ENCODE peak calls at places on chromosomes 16 and 17, in five cellular contexts. A, X, P, C and M are unnamed samples.

GRCh38 chr16:57999366-57999970 is 1.0 kb downstream of the ZNF319 start:
- DNase-seq in A (no peak), X (no peak), P (no peak), C (no peak), M (no peak)

GRCh38 chr17:80596760-80597608 is 52.3 kb downstream of the RPTOR start:
- DNase-seq in A (no peak), X (no peak), P (no peak), C (no peak), M (no peak)

GRCh38 chr16:85585762-85586161 is 27.4 kb upstream of the GSE1 start:
- DNase-seq in A (no peak), X (no peak), P (no peak), C (no peak), M (no peak)

GRCh38 chr16:28063047-28063521 is 430 bp downstream of the GSG1L start:
- DNase-seq in A (no peak), X (no peak), P (no peak), C (no peak), M (no peak)

GRCh38 chr16:78198299-78198698 is 98.8 kb downstream of the WWOX start:
- DNase-seq in A (no peak), X (no peak), P (no peak), C (no peak), M (no peak)

GRCh38 chr16:89704281-89704680 is 2.8 kb upstream of the SPATA2L start:
- DNase-seq in A (no peak), X (no peak), P (no peak), C (no peak), M (no peak)

GRCh38 chr16:9666834-9667480 is 515.3 kb downstream of the GRIN2A start:
- DNase-seq in A (no peak), X (no peak), P (no peak), C (no peak), M (no peak)

GRCh38 chr16:85479972-85480726 is 133.0 kb upstream of the GSE1 start:
- DNase-seq in A (no peak), X (no peak), P (no peak), C (no peak), M (no peak)

GRCh38 chr17:74571894-74572293 is 4.6 kb upstream of the CD300H start:
- DNase-seq in A (no peak), X (no peak), P (no peak), C (no peak), M (no peak)
- TF ChIP-seq SIN3A in A (no peak), X (no peak), P (no peak), C (no peak), M (no peak)

DNA sequence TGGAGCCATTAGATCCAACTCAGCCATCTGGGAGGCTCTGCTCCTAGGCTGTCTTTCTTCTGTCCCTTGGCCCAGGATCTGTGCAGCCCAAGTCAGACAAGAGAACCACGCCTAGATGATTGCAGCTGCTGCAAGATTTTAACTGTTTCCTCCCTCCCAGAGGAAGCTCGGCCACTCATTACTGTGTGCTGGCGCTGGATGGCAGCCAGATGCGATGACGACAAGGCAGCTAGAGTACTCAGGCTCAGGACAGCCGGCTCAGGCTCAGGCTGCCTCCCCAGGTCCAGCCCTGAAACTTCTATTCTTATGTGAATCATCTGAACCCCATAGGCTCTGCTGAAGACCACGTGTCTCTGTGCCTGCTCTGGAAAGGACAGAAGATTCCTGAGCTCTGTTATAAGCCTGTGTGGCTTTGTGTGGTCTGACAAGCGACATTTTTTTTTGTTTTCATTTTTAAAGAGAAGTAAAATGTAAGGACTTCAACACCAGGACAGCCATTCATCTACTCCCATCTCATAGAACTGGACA is 32.1 kb upstream of the FBXW10B start:
- DNase-seq in A (peak), X (peak), P (peak), C (peak), M (peak)
- TF ChIP-seq SIN3A in A (no peak), X (no peak), P (no peak), C (no peak), M (peak)

GRCh38 chr16:86865866-86866675 is 287.7 kb downstream of the FOXL1 start:
- DNase-seq in A (no peak), X (no peak), P (no peak), C (no peak), M (no peak)
- TF ChIP-seq SIN3A in A (no peak), X (no peak), P (no peak), C (no peak), M (no peak)

GRCh38 chr17:74349120-74349519 is 12.5 kb downstream of the BTBD17 start:
- DNase-seq in A (no peak), X (no peak), P (no peak), C (no peak), M (no peak)

GRCh38 chr17:74350486-74350885 is 11.2 kb downstream of the BTBD17 start:
- DNase-seq in A (no peak), X (no peak), P (no peak), C (no peak), M (no peak)

GRCh38 chr17:74354123-74354522 is 7.5 kb downstream of the BTBD17 start:
- DNase-seq in A (peak), X (peak), P (no peak), C (no peak), M (peak)

GRCh38 chr17:74353446-74354060 is 8.1 kb downstream of the BTBD17 start:
- DNase-seq in A (no peak), X (no peak), P (no peak), C (no peak), M (no peak)

DNA sequence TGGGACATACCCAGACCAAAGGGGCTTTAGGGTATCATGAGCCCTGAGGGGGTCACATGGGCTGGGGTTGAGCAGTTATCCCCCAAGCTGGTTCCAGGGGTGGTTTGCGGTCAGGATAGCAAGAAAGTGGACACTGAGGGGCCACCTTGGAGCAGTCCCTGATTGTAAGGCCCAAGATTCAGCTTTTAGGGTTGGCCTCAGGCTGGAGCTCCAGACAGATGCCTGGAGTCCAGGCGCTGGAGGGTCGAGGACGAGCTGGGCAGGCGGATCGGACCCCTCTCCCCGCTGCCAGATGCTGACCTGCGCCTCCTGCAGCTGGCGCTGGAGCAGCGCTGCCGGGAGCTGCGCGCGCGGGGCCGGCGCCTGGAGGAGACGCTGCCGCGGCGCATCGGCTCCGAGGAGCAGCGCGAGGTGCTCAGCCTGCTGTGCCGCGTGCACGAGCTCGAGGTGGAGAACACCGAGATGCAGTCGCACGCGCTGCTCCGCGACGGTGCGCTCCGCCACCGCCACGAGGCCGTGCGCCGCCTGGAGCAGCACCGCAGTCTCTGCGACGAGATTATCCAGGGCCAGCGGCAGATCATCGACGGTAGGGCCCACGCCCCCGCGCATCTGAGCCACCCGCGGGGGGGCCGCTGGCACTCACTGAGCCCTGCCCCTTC is 10.0 kb downstream of the BTBD17 start:
- DNase-seq in A (no peak), X (peak), P (no peak), C (no peak), M (no peak)
- TF ChIP-seq SIN3A in A (no peak), X (no peak), P (no peak), C (no peak), M (no peak)